ENCODE peak calls at places on chromosomes 2 and 18, in ten cellular contexts. One of them, this sample, is unnamed.

GRCh38 chr18:27004056-27004829 is 138.7 kb upstream of the AQP4 start:
- DNase-seq in gastrocnemius medialis: no peak
- DNase-seq in adrenal gland: no peak
- DNase-seq in H54: no peak
- DNase-seq in A549: peak; percentile 13
- DNase-seq in lower leg skin: no peak
- DNase-seq in heart left ventricle: no peak
- DNase-seq in K562: no peak
- DNase-seq in stomach: no peak
- DNase-seq in spleen: no peak
- DNase-seq in this sample: no peak

GRCh38 chr2:54570925-54571694 is 115.0 kb downstream of the SPTBN1 start:
- DNase-seq in gastrocnemius medialis: peak; percentile 43
- DNase-seq in adrenal gland: peak; percentile 81
- DNase-seq in H54: peak; percentile 56
- DNase-seq in A549: peak; percentile 88
- DNase-seq in lower leg skin: peak; percentile 91
- DNase-seq in heart left ventricle: peak; percentile 64
- DNase-seq in K562: no peak
- DNase-seq in stomach: peak; percentile 64
- DNase-seq in spleen: peak; percentile 86
- DNase-seq in this sample: no peak

GRCh38 chr18:35861367-35862114 is 110.9 kb upstream of the RMP24 start:
- DNase-seq in gastrocnemius medialis: no peak
- DNase-seq in adrenal gland: no peak
- DNase-seq in H54: no peak
- DNase-seq in A549: no peak
- DNase-seq in lower leg skin: no peak
- DNase-seq in heart left ventricle: no peak
- DNase-seq in K562: no peak
- DNase-seq in stomach: no peak
- DNase-seq in spleen: no peak
- DNase-seq in this sample: peak; percentile 63

GRCh38 chr2:23375448-23375847 is 9.5 kb upstream of the KLHL29 start:
- DNase-seq in gastrocnemius medialis: no peak
- DNase-seq in adrenal gland: no peak
- DNase-seq in H54: no peak
- DNase-seq in A549: peak; percentile 58
- DNase-seq in lower leg skin: no peak
- DNase-seq in heart left ventricle: no peak
- DNase-seq in K562: peak; percentile 39
- DNase-seq in stomach: no peak
- DNase-seq in spleen: no peak
- DNase-seq in this sample: no peak

GRCh38 chr18:12304351-12305210 is 3.5 kb upstream of the TUBB6 start:
- DNase-seq in gastrocnemius medialis: no peak
- DNase-seq in adrenal gland: no peak
- DNase-seq in H54: no peak
- DNase-seq in A549: no peak
- DNase-seq in lower leg skin: peak; percentile 85
- DNase-seq in heart left ventricle: no peak
- DNase-seq in K562: no peak
- DNase-seq in stomach: peak; percentile 58
- DNase-seq in spleen: no peak
- DNase-seq in this sample: no peak

GRCh38 chr2:205734436-205734835 is 52.1 kb downstream of the NRP2 start:
- DNase-seq in gastrocnemius medialis: no peak
- DNase-seq in adrenal gland: peak; percentile 83
- DNase-seq in H54: peak; percentile 51
- DNase-seq in A549: peak; percentile 52
- DNase-seq in lower leg skin: no peak
- DNase-seq in heart left ventricle: no peak
- DNase-seq in K562: peak; percentile 26
- DNase-seq in stomach: no peak
- DNase-seq in spleen: no peak
- DNase-seq in this sample: peak; percentile 46

GRCh38 chr2:29987141-29987540 is 65.8 kb upstream of the ALK start:
- DNase-seq in gastrocnemius medialis: no peak
- DNase-seq in adrenal gland: no peak
- DNase-seq in H54: no peak
- DNase-seq in A549: no peak
- DNase-seq in lower leg skin: no peak
- DNase-seq in heart left ventricle: no peak
- DNase-seq in K562: no peak
- DNase-seq in stomach: no peak
- DNase-seq in spleen: no peak
- DNase-seq in this sample: no peak

GRCh38 chr2:67571785-67572718 is 174.9 kb downstream of the ETAA1 start:
- DNase-seq in gastrocnemius medialis: no peak
- DNase-seq in adrenal gland: no peak
- DNase-seq in H54: no peak
- DNase-seq in A549: peak; percentile 80
- DNase-seq in lower leg skin: no peak
- DNase-seq in heart left ventricle: no peak
- DNase-seq in K562: no peak
- DNase-seq in stomach: no peak
- DNase-seq in spleen: no peak
- DNase-seq in this sample: no peak

GRCh38 chr2:95071856-95072255 is 46.3 kb downstream of the MAL start:
- DNase-seq in gastrocnemius medialis: no peak
- DNase-seq in adrenal gland: no peak
- DNase-seq in H54: no peak
- DNase-seq in A549: no peak
- DNase-seq in lower leg skin: peak; percentile 17
- DNase-seq in heart left ventricle: no peak
- DNase-seq in K562: no peak
- DNase-seq in stomach: no peak
- DNase-seq in spleen: no peak
- DNase-seq in this sample: no peak

GRCh38 chr2:95072424-95072823 is 46.9 kb downstream of the MAL start:
- DNase-seq in gastrocnemius medialis: no peak
- DNase-seq in adrenal gland: no peak
- DNase-seq in H54: no peak
- DNase-seq in A549: no peak
- DNase-seq in lower leg skin: peak; percentile 54
- DNase-seq in heart left ventricle: no peak
- DNase-seq in K562: no peak
- DNase-seq in stomach: no peak
- DNase-seq in spleen: no peak
- DNase-seq in this sample: no peak

GRCh38 chr2:95073856-95074662 is 47.5 kb downstream of the MRPS5 start:
- DNase-seq in gastrocnemius medialis: no peak
- DNase-seq in adrenal gland: no peak
- DNase-seq in H54: no peak
- DNase-seq in A549: no peak
- DNase-seq in lower leg skin: peak; percentile 56
- DNase-seq in heart left ventricle: no peak
- DNase-seq in K562: no peak
- DNase-seq in stomach: no peak
- DNase-seq in spleen: no peak
- DNase-seq in this sample: no peak

GRCh38 chr2:95068256-95068655 is 42.7 kb downstream of the MAL start:
- DNase-seq in gastrocnemius medialis: no peak
- DNase-seq in adrenal gland: no peak
- DNase-seq in H54: no peak
- DNase-seq in A549: no peak
- DNase-seq in lower leg skin: peak; percentile 39
- DNase-seq in heart left ventricle: no peak
- DNase-seq in K562: no peak
- DNase-seq in stomach: no peak
- DNase-seq in spleen: no peak
- DNase-seq in this sample: no peak

GRCh38 chr2:95069465-95069864 is 44.0 kb downstream of the MAL start:
- DNase-seq in gastrocnemius medialis: no peak
- DNase-seq in adrenal gland: no peak
- DNase-seq in H54: no peak
- DNase-seq in A549: no peak
- DNase-seq in lower leg skin: peak; percentile 34
- DNase-seq in heart left ventricle: no peak
- DNase-seq in K562: no peak
- DNase-seq in stomach: no peak
- DNase-seq in spleen: no peak
- DNase-seq in this sample: no peak
- TF ChIP-seq POLR2A in gastrocnemius medialis: no peak
- TF ChIP-seq POLR2A in adrenal gland: no peak
- TF ChIP-seq POLR2A in H54: no peak
- TF ChIP-seq POLR2A in A549: no peak
- TF ChIP-seq POLR2A in lower leg skin: no peak
- TF ChIP-seq POLR2A in heart left ventricle: no peak
- TF ChIP-seq POLR2A in K562: no peak
- TF ChIP-seq POLR2A in stomach: no peak
- TF ChIP-seq POLR2A in spleen: no peak
- TF ChIP-seq POLR2A in this sample: no peak

GRCh38 chr2:216006164-216006663 is 7.1 kb downstream of the MREG start:
- DNase-seq in gastrocnemius medialis: no peak
- DNase-seq in adrenal gland: peak; percentile 60
- DNase-seq in H54: peak; percentile 71
- DNase-seq in A549: peak; percentile 24
- DNase-seq in lower leg skin: no peak
- DNase-seq in heart left ventricle: no peak
- DNase-seq in K562: no peak
- DNase-seq in stomach: no peak
- DNase-seq in spleen: peak; percentile 79
- DNase-seq in this sample: peak; percentile 36
- TF ChIP-seq POLR2A in gastrocnemius medialis: no peak
- TF ChIP-seq POLR2A in adrenal gland: no peak
- TF ChIP-seq POLR2A in H54: no peak
- TF ChIP-seq POLR2A in A549: no peak
- TF ChIP-seq POLR2A in lower leg skin: no peak
- TF ChIP-seq POLR2A in heart left ventricle: no peak
- TF ChIP-seq POLR2A in K562: no peak
- TF ChIP-seq POLR2A in stomach: no peak
- TF ChIP-seq POLR2A in spleen: no peak
- TF ChIP-seq POLR2A in this sample: no peak

GRCh38 chr2:189762551-189763298 is at the start of gene OSGEPL1:
- DNase-seq in gastrocnemius medialis: peak; percentile 87
- DNase-seq in adrenal gland: peak; percentile 95
- DNase-seq in H54: peak; percentile 68
- DNase-seq in A549: peak; percentile 97
- DNase-seq in lower leg skin: peak; percentile 98
- DNase-seq in heart left ventricle: peak; percentile 95
- DNase-seq in K562: peak; percentile 72
- DNase-seq in stomach: peak; percentile 94
- DNase-seq in spleen: peak; percentile 98
- DNase-seq in this sample: peak; percentile 97
- TF ChIP-seq POLR2A in gastrocnemius medialis: no peak
- TF ChIP-seq POLR2A in adrenal gland: peak; percentile 10
- TF ChIP-seq POLR2A in H54: peak; percentile 69
- TF ChIP-seq POLR2A in A549: peak; percentile 88
- TF ChIP-seq POLR2A in lower leg skin: no peak
- TF ChIP-seq POLR2A in heart left ventricle: peak; percentile 38
- TF ChIP-seq POLR2A in K562: peak; percentile 91
- TF ChIP-seq POLR2A in stomach: no peak
- TF ChIP-seq POLR2A in spleen: no peak
- TF ChIP-seq POLR2A in this sample: peak; percentile 93

DNA sequence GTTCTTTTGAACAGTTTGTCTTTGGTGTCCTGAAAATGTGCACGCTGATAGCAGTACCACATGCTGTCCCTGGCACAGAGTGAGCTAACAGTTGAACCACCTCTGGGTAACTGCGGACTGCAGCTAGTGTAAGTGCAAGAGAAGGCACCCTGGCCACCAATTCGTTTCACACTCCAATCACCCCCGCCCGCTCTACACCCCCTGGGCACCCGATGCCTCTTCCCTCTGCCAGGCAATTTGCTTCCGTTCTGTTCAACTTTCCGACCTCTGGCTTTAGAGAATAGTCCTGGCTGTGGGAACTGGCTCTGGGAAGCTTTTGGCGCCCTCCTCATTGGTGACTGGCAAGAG is 1.4 kb downstream of the DOCK10 start:
- DNase-seq in gastrocnemius medialis: no peak
- DNase-seq in adrenal gland: peak; percentile 7
- DNase-seq in H54: no peak
- DNase-seq in A549: peak; percentile 41
- DNase-seq in lower leg skin: no peak
- DNase-seq in heart left ventricle: no peak
- DNase-seq in K562: no peak
- DNase-seq in stomach: no peak
- DNase-seq in spleen: peak; percentile 75
- DNase-seq in this sample: no peak
- TF ChIP-seq POLR2A in gastrocnemius medialis: no peak
- TF ChIP-seq POLR2A in adrenal gland: no peak
- TF ChIP-seq POLR2A in H54: no peak
- TF ChIP-seq POLR2A in A549: no peak
- TF ChIP-seq POLR2A in lower leg skin: no peak
- TF ChIP-seq POLR2A in heart left ventricle: no peak
- TF ChIP-seq POLR2A in K562: no peak
- TF ChIP-seq POLR2A in stomach: no peak
- TF ChIP-seq POLR2A in spleen: no peak
- TF ChIP-seq POLR2A in this sample: no peak

GRCh38 chr2:8543412-8544167 is 138.3 kb upstream of the ID2 start:
- DNase-seq in gastrocnemius medialis: peak; percentile 43
- DNase-seq in adrenal gland: peak; percentile 72
- DNase-seq in H54: peak; percentile 94
- DNase-seq in A549: no peak
- DNase-seq in lower leg skin: peak; percentile 91
- DNase-seq in heart left ventricle: peak; percentile 81
- DNase-seq in K562: no peak
- DNase-seq in stomach: peak; percentile 49
- DNase-seq in spleen: peak; percentile 89
- DNase-seq in this sample: peak; percentile 65
- TF ChIP-seq POLR2A in gastrocnemius medialis: no peak
- TF ChIP-seq POLR2A in adrenal gland: peak; percentile 35
- TF ChIP-seq POLR2A in H54: no peak
- TF ChIP-seq POLR2A in A549: no peak
- TF ChIP-seq POLR2A in lower leg skin: no peak
- TF ChIP-seq POLR2A in heart left ventricle: no peak
- TF ChIP-seq POLR2A in K562: no peak
- TF ChIP-seq POLR2A in stomach: no peak
- TF ChIP-seq POLR2A in spleen: no peak
- TF ChIP-seq POLR2A in this sample: peak; percentile 64

DNA sequence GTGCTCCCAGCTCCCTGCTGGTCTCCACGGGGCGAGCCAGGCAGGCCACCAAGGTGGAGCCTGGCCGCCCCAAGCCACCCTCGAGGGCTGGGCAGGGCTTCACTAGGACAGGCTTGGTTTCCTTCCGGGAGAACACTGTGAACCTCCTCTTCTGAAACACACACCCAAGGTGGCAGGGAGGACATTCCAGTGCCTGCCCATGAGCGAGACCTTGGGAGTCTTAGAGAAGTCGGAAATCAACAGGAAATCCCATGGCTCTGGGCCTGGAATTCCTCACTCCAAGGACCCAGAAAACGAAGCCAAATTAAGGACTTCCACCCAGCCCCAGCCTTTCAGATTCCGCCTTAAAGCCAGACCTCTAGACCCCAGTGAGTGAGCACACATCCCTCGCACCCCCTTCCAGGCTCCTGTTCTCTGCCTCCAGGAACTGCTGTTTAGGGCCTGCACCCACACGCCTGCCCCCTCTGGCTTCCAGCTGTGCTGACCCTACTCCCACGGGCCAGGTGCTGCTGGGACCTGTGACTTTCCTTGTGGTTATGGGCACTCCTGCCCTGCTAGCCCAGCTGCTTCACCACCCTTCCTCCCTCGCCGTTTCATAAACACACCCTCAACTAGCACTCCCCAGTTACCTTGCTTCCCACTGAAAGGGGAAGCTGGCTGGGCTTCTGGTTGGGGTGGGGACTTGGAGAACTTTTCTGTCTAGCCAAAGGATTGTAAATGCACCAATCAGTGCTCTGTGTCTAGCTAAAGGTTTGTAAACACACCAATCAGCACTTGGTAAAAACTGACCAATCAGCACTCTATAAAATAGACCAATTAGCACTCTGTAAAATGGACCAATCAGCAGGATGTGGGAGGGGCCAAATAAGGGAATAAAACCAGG is 13.7 kb downstream of the GPR17 start:
- DNase-seq in gastrocnemius medialis: no peak
- DNase-seq in adrenal gland: peak; percentile 51
- DNase-seq in H54: no peak
- DNase-seq in A549: no peak
- DNase-seq in lower leg skin: no peak
- DNase-seq in heart left ventricle: peak; percentile 72
- DNase-seq in K562: no peak
- DNase-seq in stomach: no peak
- DNase-seq in spleen: peak; percentile 84
- DNase-seq in this sample: no peak
- TF ChIP-seq POLR2A in gastrocnemius medialis: no peak
- TF ChIP-seq POLR2A in adrenal gland: no peak
- TF ChIP-seq POLR2A in H54: no peak
- TF ChIP-seq POLR2A in A549: no peak
- TF ChIP-seq POLR2A in lower leg skin: no peak
- TF ChIP-seq POLR2A in heart left ventricle: no peak
- TF ChIP-seq POLR2A in K562: no peak
- TF ChIP-seq POLR2A in stomach: no peak
- TF ChIP-seq POLR2A in spleen: no peak
- TF ChIP-seq POLR2A in this sample: no peak

This sample was measured in erythroblast.